ENCODE peak calls at places on chromosomes 3 and 15, in six cellular contexts. L, D, E, M, F and Z are unnamed samples. For H3K36me3, the result is how much of the 10 kb centered on the place peaks cover.

GRCh38 chr3:30318110-30318509 is 288.3 kb upstream of the TGFBR2 start:
- DNase-seq in F (no peak), D (no peak), L (no peak), E (no peak), M (no peak), Z (no peak)

GRCh38 chr15:64571857-64572291 is 111.5 kb downstream of the ZNF609 start:
- DNase-seq in F (peak), D (no peak), M (peak), L (no peak), E (no peak), Z (no peak)

GRCh38 chr3:14143271-14143605 is 18.4 kb downstream of the TMEM43 start:
- DNase-seq in E (no peak), M (no peak), L (no peak), F (no peak), D (no peak), Z (no peak)

GRCh38 chr15:29997499-29997898 is 85.3 kb upstream of the GOLGA8J start:
- DNase-seq in M (no peak), F (no peak), E (no peak), L (no peak), D (no peak), Z (no peak)

GRCh38 chr3:190086191-190086590 is 34.5 kb downstream of the P3H2 start:
- DNase-seq in L (no peak), D (no peak), E (no peak), M (no peak), F (no peak), Z (no peak)

GRCh38 chr15:28975766-28976179 is 90.0 kb downstream of the APBA2 start:
- DNase-seq in E (no peak), F (no peak), M (peak), D (peak), L (peak), Z (peak)

GRCh38 chr15:56242576-56243116 is 1.0 kb downstream of the RFX7 start:
- DNase-seq in E (no peak), F (no peak), D (no peak), M (no peak), L (no peak), Z (no peak)

GRCh38 chr3:133927543-133928066 is 31.9 kb upstream of the RAB6B start:
- DNase-seq in L (peak), M (no peak), E (no peak), F (peak), D (peak), Z (peak)

GRCh38 chr3:104412608-104413580 is 953.8 kb upstream of the ALCAM start:
- DNase-seq in E (no peak), D (no peak), L (no peak), M (no peak), F (no peak), Z (no peak)

GRCh38 chr15:49492834-49493233 is 69.8 kb downstream of the FGF7 start:
- DNase-seq in D (no peak), E (no peak), M (no peak), L (no peak), F (no peak), Z (no peak)

GRCh38 chr3:184581331-184582210 is 20.0 kb downstream of the EPHB3 start:
- DNase-seq in D (no peak), F (no peak), L (no peak), M (no peak), E (no peak), Z (no peak)

GRCh38 chr3:180829409-180830405 is 82.8 kb upstream of the FXR1 start:
- DNase-seq in L (no peak), M (no peak), F (no peak), E (no peak), D (peak), Z (peak)

GRCh38 chr3:124962403-124962940 is 27.9 kb upstream of the MUC13 start:
- DNase-seq in M (no peak), E (no peak), D (no peak), L (no peak), F (no peak), Z (no peak)

GRCh38 chr3:120113128-120114116 is 19.2 kb upstream of the GSK3B start:
- DNase-seq in E (no peak), F (peak), M (no peak), L (no peak), D (no peak), Z (peak)

GRCh38 chr3:46100812-46101211 is 73.5 kb upstream of the XCR1 start:
- DNase-seq in L (no peak), M (no peak), D (no peak), F (no peak), E (no peak), Z (no peak)

GRCh38 chr3:79005084-79005483 is 762.7 kb downstream of the ROBO1 start:
- DNase-seq in D (no peak), E (no peak), L (no peak), F (no peak), M (no peak), Z (no peak)

GRCh38 chr15:97009036-97009555 is 678.6 kb downstream of the NR2F2 start:
- DNase-seq in F (no peak), E (no peak), L (no peak), D (no peak), M (no peak), Z (no peak)

GRCh38 chr15:33243393-33243792 is 48.9 kb upstream of the FMN1 start:
- DNase-seq in D (no peak), L (no peak), E (no peak), F (no peak), M (no peak), Z (no peak)

GRCh38 chr15:68658151-68658550 is 79.4 kb downstream of the CORO2B start:
- DNase-seq in E (peak), D (peak), M (no peak), F (no peak), L (no peak), Z (no peak)

DNA sequence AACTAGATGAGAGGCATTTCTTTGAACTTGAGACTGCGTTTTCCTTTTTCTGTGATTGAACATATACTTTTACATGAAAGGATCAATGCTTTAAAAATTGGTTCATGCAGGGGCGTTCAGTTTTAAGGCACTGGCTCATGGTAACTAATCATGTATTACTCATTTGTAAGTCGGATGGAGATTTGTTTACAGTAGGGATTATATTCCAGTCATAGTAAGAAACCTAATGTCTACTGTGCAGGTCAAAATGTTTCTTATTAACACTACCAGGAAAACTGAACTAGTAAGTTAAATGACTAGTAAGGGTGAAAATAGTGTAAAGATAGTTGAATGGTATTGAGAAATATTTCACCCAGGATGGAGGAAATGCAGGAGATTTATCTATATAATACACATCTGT is 258.8 kb upstream of the GBE1 start:
- DNase-seq in D (no peak), L (no peak), M (no peak), E (no peak), F (no peak), Z (no peak)
- TF ChIP-seq POLR2A in D (no peak), L (no peak), M (no peak), E (no peak), F (no peak), Z (no peak)

GRCh38 chr15:74651251-74651741 is 35.7 kb downstream of the CLK3 start:
- DNase-seq in M (no peak), D (no peak), F (no peak), E (no peak), L (no peak), Z (no peak)

GRCh38 chr15:74656935-74657535 is 38.8 kb downstream of the EDC3 start:
- DNase-seq in E (no peak), M (no peak), F (no peak), D (no peak), L (no peak), Z (no peak)

GRCh38 chr15:74655424-74655823 is 39.8 kb downstream of the CLK3 start:
- DNase-seq in D (no peak), F (no peak), L (no peak), E (no peak), M (no peak), Z (no peak)

GRCh38 chr15:74657846-74658245 is 38.0 kb downstream of the EDC3 start:
- DNase-seq in M (no peak), D (no peak), F (no peak), L (peak), E (no peak), Z (no peak)

GRCh38 chr15:74653426-74654082 is 37.9 kb downstream of the CLK3 start:
- DNase-seq in D (no peak), E (no peak), M (no peak), L (no peak), F (peak), Z (no peak)
- TF ChIP-seq POLR2AphosphoS5 in D (no peak), E (no peak), M (no peak), L (no peak), F (no peak), Z (no peak)

GRCh38 chr3:183038764-183039163 is 58.4 kb upstream of the DCUN1D1 start:
- DNase-seq in L (no peak), M (no peak), E (no peak), D (no peak), F (no peak), Z (no peak)

GRCh38 chr3:183033746-183034145 is 53.4 kb upstream of the DCUN1D1 start:
- DNase-seq in F (no peak), E (no peak), M (no peak), D (no peak), L (no peak), Z (no peak)

GRCh38 chr3:183032904-183033555 is 52.7 kb upstream of the DCUN1D1 start:
- DNase-seq in E (no peak), M (no peak), D (no peak), F (no peak), L (no peak), Z (no peak)

GRCh38 chr3:183038221-183038620 is 57.9 kb upstream of the DCUN1D1 start:
- DNase-seq in E (no peak), F (no peak), M (no peak), L (no peak), D (no peak), Z (no peak)
- H3K36me3 ChIP-seq in E (under half), F (half or more), M (under half), L (under half), D (half or more), Z (half or more)

GRCh38 chr3:115783938-115784738 is 160.8 kb downstream of the GAP43 start:
- DNase-seq in E (peak), M (peak), D (peak), L (peak), F (peak), Z (peak)
- TF ChIP-seq POLR2A in E (no peak), M (peak), D (no peak), L (no peak), F (no peak), Z (peak)

DNA sequence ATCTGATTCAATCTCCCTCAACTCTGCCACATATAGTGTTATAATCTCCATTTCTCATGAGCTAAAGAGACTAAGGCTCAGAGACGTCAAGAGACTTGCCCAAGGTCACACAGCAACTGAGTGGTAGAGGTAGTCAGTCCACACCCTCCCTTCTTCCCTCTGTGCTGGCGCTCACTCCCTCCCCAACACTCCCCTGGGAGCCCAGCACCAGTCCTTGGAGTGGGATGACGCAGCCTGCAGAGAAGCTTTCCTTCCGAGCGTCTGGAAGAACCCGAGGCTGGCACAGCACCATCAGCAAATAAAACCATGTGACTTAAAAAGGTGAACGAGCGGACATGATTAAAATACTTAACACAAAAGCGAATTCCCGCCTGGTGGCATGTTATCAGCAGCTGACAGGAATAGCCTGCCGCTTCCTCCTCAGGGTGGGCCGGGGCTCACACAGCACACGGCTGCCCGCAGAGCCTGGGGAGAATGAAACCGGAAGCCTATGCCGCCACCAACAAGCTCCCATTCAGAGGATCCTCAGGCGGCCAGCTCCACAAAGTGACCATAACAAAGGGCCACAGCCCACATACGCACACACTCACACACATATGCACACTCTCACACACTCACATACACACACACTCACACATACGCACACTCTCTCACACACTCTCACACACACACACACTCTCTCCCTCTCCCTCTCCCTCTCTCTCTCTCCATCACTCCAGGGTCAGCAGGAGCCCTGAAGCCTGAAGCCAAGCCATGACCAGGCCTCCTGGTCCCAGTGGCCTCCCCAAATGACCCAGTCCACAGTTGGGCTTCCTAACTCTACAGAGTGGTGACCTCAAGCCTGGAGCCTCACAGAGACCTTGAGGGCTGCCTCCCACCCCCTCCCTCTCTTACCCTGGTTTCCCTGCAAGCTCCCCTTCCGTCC is 120.5 kb downstream of the XXYLT1 start:
- DNase-seq in E (peak), D (peak), F (peak), M (no peak), L (peak), Z (peak)
- TF ChIP-seq POLR2AphosphoS5 in E (no peak), D (peak), F (peak), M (no peak), L (peak), Z (peak)

GRCh38 chr3:37542286-37542685 is 319.4 kb upstream of the CTDSPL start:
- DNase-seq in E (no peak), D (no peak), L (no peak), F (no peak), M (no peak), Z (no peak)

GRCh38 chr3:37544105-37544504 is 317.6 kb upstream of the CTDSPL start:
- DNase-seq in D (no peak), L (no peak), E (no peak), F (no peak), M (no peak), Z (no peak)

GRCh38 chr3:37543692-37544091 is 318.0 kb upstream of the CTDSPL start:
- DNase-seq in L (no peak), D (no peak), M (no peak), F (no peak), E (no peak), Z (no peak)

GRCh38 chr3:37544869-37545352 is 316.8 kb upstream of the CTDSPL start:
- DNase-seq in D (peak), E (no peak), F (no peak), M (no peak), L (no peak), Z (no peak)

DNA sequence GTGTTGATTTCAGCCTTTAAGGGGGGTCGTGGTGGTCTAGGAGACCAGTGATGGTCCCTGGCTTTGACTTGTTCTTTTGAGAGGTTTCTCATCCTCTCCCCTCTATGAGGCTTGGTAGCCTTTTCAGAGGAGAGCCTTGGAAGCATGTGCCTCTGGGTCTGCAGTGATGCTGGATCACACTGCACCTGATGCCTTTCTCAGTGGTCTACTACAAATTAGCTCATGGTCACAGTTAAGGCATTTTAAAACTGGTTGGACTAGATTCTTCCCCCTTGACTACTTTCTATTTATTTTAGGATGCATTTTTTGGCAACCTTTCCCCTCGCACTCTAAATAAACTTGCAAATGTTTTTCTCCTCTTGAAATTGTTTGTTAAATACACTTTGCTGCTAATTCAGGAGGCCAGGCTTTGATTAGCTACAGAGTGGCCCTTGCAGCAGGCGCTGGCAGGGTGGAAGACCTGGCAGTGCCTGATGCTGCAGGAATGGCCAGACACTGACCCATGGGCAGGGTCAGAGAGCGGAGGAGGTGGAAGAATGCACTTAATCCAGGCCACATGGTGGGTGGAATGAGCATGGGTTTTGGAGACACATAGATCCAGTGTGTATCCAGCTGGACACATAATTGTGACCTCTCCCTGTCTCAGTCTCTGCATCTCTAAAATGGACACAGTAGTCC is 318.8 kb upstream of the CTDSPL start:
- DNase-seq in F (no peak), L (no peak), M (no peak), D (no peak), E (no peak), Z (no peak)
- H3K36me3 ChIP-seq in F (under half), L (under half), M (under half), D (under half), E (under half), Z (under half)

DNA sequence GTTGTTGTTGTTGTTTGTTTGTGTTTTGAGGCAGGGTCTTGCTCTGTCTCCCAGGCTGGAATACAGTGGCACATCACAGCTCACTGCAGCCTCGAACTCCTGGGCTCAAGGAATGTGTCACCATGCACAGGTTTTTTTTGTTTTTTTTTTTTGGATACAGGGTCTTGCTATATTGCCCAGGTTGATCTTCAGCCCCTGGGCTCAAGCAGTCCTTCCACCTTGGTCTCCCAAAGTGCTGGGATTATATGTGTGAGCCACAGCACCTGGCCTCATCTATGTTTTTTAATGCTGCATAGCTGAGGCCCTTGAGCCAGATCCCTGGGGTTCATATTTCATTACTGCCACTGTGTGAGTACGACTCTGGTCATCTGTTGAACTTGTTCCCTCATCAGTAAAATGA is 352.6 kb downstream of the FEZF2 start:
- DNase-seq in E (no peak), M (no peak), D (no peak), L (no peak), F (no peak), Z (no peak)
- TF ChIP-seq POLR2A in E (no peak), M (no peak), D (no peak), L (no peak), F (no peak), Z (no peak)